ENCODE peak calls at places on chromosome 9, in five cellular contexts. U is GM23248, I is fibroblast of lung, C is psoas muscle, R is ascending aorta. D is an unnamed sample.

GRCh38 chr9:13717356-13718057 is 438.0 kb upstream of the MPDZ start:
- DNase-seq in C (no peak), I (peak; percentile 21), U (peak; percentile 8), R (no peak), D (no peak)

GRCh38 chr9:71483457-71483856 is 284.9 kb downstream of the CEMIP2 start:
- DNase-seq in R (no peak), I (no peak), C (no peak), U (no peak), D (no peak)

GRCh38 chr9:134554011-134554749 is 87.4 kb upstream of the COL5A1 start:
- DNase-seq in R (no peak), U (no peak), C (peak; percentile 40), I (no peak), D (no peak)

GRCh38 chr9:98132158-98132557 is 13.1 kb upstream of the TRIM14 start:
- DNase-seq in I (no peak), C (no peak), R (no peak), U (no peak), D (no peak)

GRCh38 chr9:14750871-14751270 is 28.3 kb upstream of the CER1 start:
- DNase-seq in R (no peak), I (no peak), C (no peak), U (no peak), D (no peak)

GRCh38 chr9:128420060-128420650 is 502 bp upstream of the CERCAM start:
- DNase-seq in U (peak; percentile 90), C (peak; percentile 84), I (peak; percentile 49), R (peak; percentile 85), D (peak; percentile 64)

GRCh38 chr9:126682113-126682810 is 68.5 kb downstream of the LMX1B start:
- DNase-seq in U (no peak), I (no peak), R (no peak), C (no peak), D (no peak)

GRCh38 chr9:136921307-136921706 is 23.2 kb downstream of the FBXW5 start:
- DNase-seq in U (no peak), R (no peak), C (no peak), I (no peak), D (no peak)

GRCh38 chr9:84738353-84738752 is 68.8 kb downstream of the NTRK2 start:
- DNase-seq in C (no peak), I (no peak), R (no peak), U (no peak), D (no peak)

GRCh38 chr9:16150501-16150900 is 597.7 kb downstream of the CCDC171 start:
- DNase-seq in I (no peak), C (no peak), U (no peak), R (no peak), D (peak; percentile 86)

GRCh38 chr9:1058826-1059225 is 8.7 kb downstream of the DMRT2 start:
- DNase-seq in U (peak; percentile 37), R (no peak), I (no peak), C (no peak), D (no peak)

DNA sequence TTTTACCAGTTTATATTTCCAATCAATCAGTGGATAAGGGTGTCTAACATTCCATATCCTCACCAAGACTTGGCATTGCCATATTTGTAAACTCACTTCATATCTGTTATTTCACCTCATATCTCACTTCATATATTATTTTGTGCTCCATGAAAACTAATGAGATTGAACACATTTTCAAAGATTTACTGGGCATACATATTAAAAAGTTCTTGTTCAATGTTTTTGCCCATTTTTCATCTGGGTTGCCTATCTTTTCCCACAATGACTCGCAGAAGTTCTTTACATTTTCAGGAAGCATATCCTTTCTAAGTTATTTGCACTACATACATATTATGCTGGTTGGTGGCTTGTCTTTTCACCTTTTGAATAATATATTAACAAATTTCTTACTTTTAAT is 15.3 kb downstream of the ZNF510 start:
- DNase-seq in C (no peak), I (no peak), R (no peak), U (no peak), D (no peak)
- H3K9me3 ChIP-seq in C (peaks cover 100% of the 10 kb centered on the region), I (peaks cover 10% of the 10 kb centered on the region), R (peaks cover 91% of the 10 kb centered on the region), U (peaks cover 32% of the 10 kb centered on the region), D (peaks cover 99% of the 10 kb centered on the region)

GRCh38 chr9:20197976-20198685 is 409.3 kb upstream of the SLC24A2 start:
- DNase-seq in R (no peak), C (no peak), U (peak; percentile 26), I (peak; percentile 10), D (no peak)
- H3K4me3 ChIP-seq in R (no peak overlapping the region), C (no peak overlapping the region), U (no peak overlapping the region), I (no peak overlapping the region), D (no peak overlapping the region)

DNA sequence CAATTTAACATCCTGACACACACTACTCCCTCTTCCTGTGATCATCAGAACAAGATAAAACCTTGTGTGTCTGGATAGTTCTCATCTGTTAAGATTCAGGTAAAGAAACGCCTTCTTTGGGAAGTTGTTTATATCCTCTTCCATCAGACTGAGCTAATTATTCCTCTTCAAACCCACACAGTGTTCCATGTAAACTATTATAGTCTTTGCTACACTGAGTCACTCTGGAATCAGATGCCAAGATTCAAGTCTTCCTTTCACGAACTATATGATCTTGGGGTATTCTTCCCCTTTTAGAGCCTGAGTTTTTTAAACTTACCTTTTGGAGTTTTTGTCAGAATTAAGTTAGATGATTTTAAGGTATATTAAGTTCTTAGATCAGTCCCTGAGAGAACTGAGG is 2.0 kb downstream of the OR1J1 start:
- DNase-seq in I (no peak), U (peak; percentile 51), R (no peak), C (no peak), D (no peak)
- H3K9me3 ChIP-seq in I (no peaks in the 10 kb centered on the region), U (no peaks in the 10 kb centered on the region), R (no peaks in the 10 kb centered on the region), C (no peaks in the 10 kb centered on the region), D (no peaks in the 10 kb centered on the region)

GRCh38 chr9:133458643-133459312 is 1.0 kb upstream of the CACFD1 start:
- DNase-seq in U (peak; percentile 20), C (no peak), I (no peak), R (no peak), D (no peak)
- H3K4me3 ChIP-seq in U (peak overlapping the region; percentile 77), C (peak overlapping the region; percentile 93), I (peak overlapping the region; percentile 79), R (peak overlapping the region; percentile 90), D (peak overlapping the region; percentile 59)

DNA sequence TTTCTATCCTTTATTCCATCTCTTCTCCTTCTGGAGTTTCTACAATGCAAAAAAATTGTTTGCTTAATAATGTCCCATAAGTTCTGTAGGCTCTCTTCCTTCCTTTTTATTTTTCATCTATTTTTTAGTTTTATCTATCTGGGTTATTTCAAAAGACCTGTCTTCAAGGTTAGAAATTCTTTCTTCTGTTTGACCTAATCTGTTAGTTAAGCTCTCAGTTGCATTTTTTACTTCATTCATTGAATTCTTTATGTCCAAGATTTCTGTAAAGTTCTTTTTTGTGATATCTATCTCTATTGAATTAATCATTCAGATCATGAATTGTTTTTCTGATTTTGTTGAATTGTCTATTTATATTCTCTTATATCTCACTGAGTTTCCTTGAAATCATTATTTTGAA is 145.9 kb upstream of the TLE4 start:
- DNase-seq in I (no peak), U (no peak), C (no peak), R (no peak), D (no peak)
- H3K9me3 ChIP-seq in I (no peaks in the 10 kb centered on the region), U (no peaks in the 10 kb centered on the region), C (peaks cover 19% of the 10 kb centered on the region), R (no peaks in the 10 kb centered on the region), D (no peaks in the 10 kb centered on the region)